ENCODE peak calls at places on chromosomes 2 and 18, in seven cellular contexts. P, I, D, O, Y, E and R are unnamed samples.

GRCh38 chr2:129860088-129860487 is 119.4 kb upstream of the RAB6C start:
- DNase-seq in D (no peak), P (no peak), I (no peak), O (no peak), E (no peak), Y (no peak), R (no peak)

GRCh38 chr2:47617523-47618271 is 165.2 kb upstream of the MSH6 start:
- DNase-seq in P (no peak), O (no peak), I (no peak), Y (no peak), E (no peak), D (no peak), R (no peak)

GRCh38 chr18:13378150-13378549 is 159.6 kb downstream of the LDLRAD4 start:
- DNase-seq in D (no peak), E (no peak), P (no peak), O (peak; percentile 11), I (no peak), Y (no peak), R (peak; percentile 71)

GRCh38 chr2:128305555-128306080 is 13.1 kb downstream of the HS6ST1 start:
- DNase-seq in P (no peak), Y (peak; percentile 11), I (peak; percentile 12), O (peak; percentile 64), E (no peak), D (no peak), R (no peak)

GRCh38 chr2:27441958-27442281 is 261 bp upstream of the KRTCAP3 start:
- DNase-seq in O (no peak), E (no peak), D (no peak), Y (no peak), I (no peak), P (no peak), R (no peak)

GRCh38 chr2:128439231-128440086 is 120.8 kb upstream of the HS6ST1 start:
- DNase-seq in P (peak; percentile 2), Y (no peak), O (no peak), E (no peak), D (no peak), I (no peak), R (peak; percentile 75)

GRCh38 chr2:143263045-143263625 is 133.9 kb downstream of the ARHGAP15 start:
- DNase-seq in I (no peak), D (no peak), P (no peak), O (no peak), E (peak; percentile 5), Y (no peak), R (no peak)

GRCh38 chr2:240296611-240297552 is 138.6 kb upstream of the GPC1 start:
- DNase-seq in Y (peak; percentile 75), I (peak; percentile 2), E (no peak), D (no peak), O (no peak), P (no peak), R (peak; percentile 76)

GRCh38 chr2:173076557-173077345 is 1.1 kb downstream of the MAP3K20 start:
- DNase-seq in I (peak; percentile 47), E (peak; percentile 37), O (peak; percentile 37), D (peak; percentile 79), P (peak; percentile 36), Y (peak; percentile 50), R (peak; percentile 87)

GRCh38 chr2:241321911-241322310 is 6.2 kb downstream of the SEPTIN2 start:
- DNase-seq in D (no peak), P (no peak), E (no peak), O (no peak), I (no peak), Y (no peak), R (no peak)

GRCh38 chr2:199230091-199230490 is 227.6 kb downstream of the SATB2 start:
- DNase-seq in O (no peak), I (no peak), D (no peak), Y (no peak), E (no peak), P (no peak), R (no peak)

DNA sequence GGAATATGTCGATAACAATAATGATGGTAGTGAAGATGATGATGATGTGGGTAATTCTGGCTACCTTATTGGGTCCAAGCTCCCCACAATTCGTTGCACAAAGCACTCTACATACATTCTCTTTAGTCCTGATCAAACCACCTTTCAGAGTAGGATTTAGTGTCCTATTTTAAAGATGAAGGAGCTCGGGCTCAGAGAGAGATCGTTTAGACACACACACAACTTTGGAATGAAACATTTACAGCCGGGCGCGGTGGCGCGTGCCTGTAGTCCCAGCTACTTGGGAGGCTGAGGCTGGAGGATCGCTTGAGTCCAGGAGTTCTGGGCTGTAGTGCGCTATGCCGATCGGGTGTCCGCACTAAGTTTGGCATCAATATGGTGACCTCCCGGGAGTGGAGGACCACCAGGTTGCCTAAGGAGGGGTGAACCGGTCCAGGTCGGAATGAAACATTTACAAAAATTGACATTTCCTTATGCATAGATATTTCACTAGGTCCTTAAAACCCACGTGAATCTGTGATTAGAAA is 50.7 kb downstream of the GREB1 start:
- DNase-seq in D (no peak), I (no peak), Y (no peak), P (no peak), O (no peak), E (no peak), R (no peak)
- TF ChIP-seq CTCF in D (no peak), I (no peak), Y (no peak), P (no peak), O (no peak), E (peak; percentile 8), R (no peak)

GRCh38 chr2:223096571-223096970 is 44.6 kb downstream of the KCNE4 start:
- DNase-seq in D (peak; percentile 45), I (no peak), O (no peak), E (no peak), Y (no peak), P (no peak), R (no peak)

GRCh38 chr2:223100061-223100511 is 48.1 kb downstream of the KCNE4 start:
- DNase-seq in E (no peak), Y (peak; percentile 60), P (no peak), D (peak; percentile 78), O (no peak), I (no peak), R (no peak)

GRCh38 chr2:223099561-223099960 is 47.6 kb downstream of the KCNE4 start:
- DNase-seq in Y (no peak), E (no peak), I (no peak), P (no peak), O (no peak), D (no peak), R (no peak)

GRCh38 chr2:223095207-223095606 is 43.2 kb downstream of the KCNE4 start:
- DNase-seq in E (no peak), P (no peak), Y (no peak), D (no peak), O (no peak), I (no peak), R (no peak)

DNA sequence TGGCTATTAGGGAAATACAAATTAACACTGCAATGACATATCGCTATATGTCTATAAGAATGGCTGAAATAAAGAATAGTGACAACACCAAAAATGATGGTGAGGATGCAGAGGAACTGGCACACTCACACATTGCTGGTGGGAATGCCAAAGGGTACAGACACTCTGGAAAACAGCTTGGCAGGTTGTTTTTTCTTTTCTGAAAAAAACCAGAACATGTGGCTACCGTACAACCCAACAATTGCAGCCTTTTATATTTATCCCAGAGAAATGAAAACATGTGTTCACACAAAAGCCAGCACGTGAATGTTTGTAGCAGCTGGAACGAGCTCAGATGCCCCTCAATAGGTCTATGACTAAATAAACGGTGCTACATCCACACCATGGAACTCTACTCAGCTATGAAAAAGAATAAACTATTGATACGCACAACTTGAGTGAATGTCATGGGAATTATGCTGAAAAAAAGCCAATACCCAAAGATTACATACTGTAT is 45.9 kb downstream of the KCNE4 start:
- DNase-seq in E (no peak), O (no peak), I (no peak), P (no peak), D (no peak), Y (no peak), R (no peak)
- TF ChIP-seq CTCF in E (no peak), O (no peak), I (no peak), P (no peak), D (no peak), Y (no peak), R (no peak)

DNA sequence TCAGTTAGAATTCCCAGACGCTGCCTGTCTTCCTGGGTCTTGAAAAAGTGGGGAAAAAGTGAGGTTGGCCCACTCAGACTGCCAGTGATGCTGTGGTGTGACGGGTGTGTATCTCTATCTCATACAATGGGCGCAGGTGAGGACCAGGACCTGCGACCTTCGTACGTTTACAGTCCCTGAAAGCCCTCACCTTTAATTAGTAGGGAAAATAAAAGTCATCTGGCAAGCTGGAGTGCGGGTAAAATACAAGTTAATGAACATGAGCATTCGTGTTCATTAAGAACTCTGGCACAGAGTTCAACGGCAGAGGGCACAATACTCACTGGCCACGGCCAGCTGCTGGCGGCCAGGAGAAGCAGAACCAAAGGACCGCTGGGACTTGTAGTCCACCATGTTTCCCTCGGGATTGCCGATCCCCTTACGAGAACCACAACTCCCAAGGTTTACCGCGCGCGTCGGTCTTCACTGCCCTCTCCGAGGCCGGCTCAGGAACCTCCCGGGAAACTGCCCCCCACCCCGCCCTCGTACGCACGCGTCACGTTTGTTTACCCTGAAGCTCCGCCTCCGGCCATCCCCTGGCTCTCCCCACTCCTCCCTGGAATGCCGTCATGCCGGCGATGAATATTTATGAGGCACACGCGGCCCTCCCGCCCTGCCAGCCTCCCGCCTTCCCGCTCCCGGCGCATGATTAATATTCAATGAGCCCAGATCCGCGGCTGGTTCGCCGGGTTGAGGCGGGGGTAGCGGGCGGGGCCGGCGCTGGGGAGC is 486 bp upstream of the PHLPP1 start:
- DNase-seq in Y (peak; percentile 100), I (peak; percentile 100), O (peak; percentile 95), E (peak; percentile 99), P (peak; percentile 99), D (peak; percentile 100), R (peak; percentile 100)
- TF ChIP-seq CTCF in Y (peak; percentile 70), I (peak; percentile 82), O (peak; percentile 79), E (peak; percentile 75), P (peak; percentile 50), D (peak; percentile 79), R (peak; percentile 90)

GRCh38 chr18:7034924-7035323 is 82.7 kb downstream of the LAMA1 start:
- DNase-seq in O (no peak), I (no peak), E (no peak), Y (no peak), D (no peak), P (no peak), R (peak; percentile 51)

GRCh38 chr18:7032537-7032936 is 85.1 kb downstream of the LAMA1 start:
- DNase-seq in E (no peak), I (no peak), Y (no peak), O (no peak), P (no peak), D (no peak), R (no peak)

GRCh38 chr18:7037470-7037869 is 80.1 kb downstream of the LAMA1 start:
- DNase-seq in I (no peak), Y (no peak), E (no peak), P (no peak), D (no peak), O (no peak), R (peak; percentile 53)

GRCh38 chr18:7035807-7036206 is 81.8 kb downstream of the LAMA1 start:
- DNase-seq in I (no peak), P (no peak), O (no peak), Y (no peak), D (no peak), E (no peak), R (peak; percentile 40)

DNA sequence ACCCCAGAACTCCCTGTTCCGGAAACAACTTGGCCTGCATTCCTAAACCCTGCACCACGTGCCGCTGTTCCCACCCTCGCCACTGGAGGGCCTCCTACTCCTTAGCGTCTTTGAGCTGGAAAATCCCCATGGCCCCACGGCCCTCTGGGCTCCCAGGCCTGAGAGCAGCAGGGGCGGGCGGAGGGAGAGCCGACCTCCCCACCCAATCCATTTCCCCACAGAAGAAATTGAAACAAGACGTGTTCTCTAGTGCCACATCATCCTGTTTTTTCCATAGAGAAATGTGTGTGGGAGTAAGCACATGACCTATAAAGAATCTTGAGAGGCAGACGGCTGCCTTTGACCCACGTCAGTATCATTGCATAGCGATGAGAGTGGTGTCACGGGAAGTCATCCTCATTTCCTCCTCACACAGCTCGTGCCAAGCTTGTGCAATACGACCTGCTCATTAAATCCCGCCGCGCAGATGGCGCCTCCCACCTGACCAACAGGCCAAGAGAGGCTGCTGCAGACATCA is 79.2 kb downstream of the LAMA1 start:
- DNase-seq in Y (peak; percentile 58), D (peak; percentile 88), I (peak; percentile 79), E (peak; percentile 24), O (no peak), P (peak; percentile 85), R (no peak)
- TF ChIP-seq CTCF in Y (no peak), D (peak; percentile 75), I (peak; percentile 93), E (no peak), O (no peak), P (peak; percentile 93), R (peak; percentile 59)